ENCODE peak calls at places on chromosome 15, in eight cellular contexts. T is HL-60, X is prostate gland, B is GM12865, C is GM23338, L is ovary, N is HCT116, U is cardiac fibroblast. R is an unnamed sample.

GRCh38 chr15:63255485-63255990 is 21.9 kb upstream of the APH1B start:
- DNase-seq in U (no peak), N (no peak), B (no peak), X (no peak), L (no peak), C (peak; percentile 25), T (no peak), R (no peak)

GRCh38 chr15:82832601-82833209 is 23.3 kb downstream of the WHAMM start:
- DNase-seq in B (peak; percentile 75), C (no peak), N (peak; percentile 64), U (peak; percentile 77), X (no peak), T (no peak), L (no peak), R (peak; percentile 91)

GRCh38 chr15:68986292-68986691 is 28.2 kb upstream of the NOX5 start:
- DNase-seq in C (no peak), N (no peak), U (no peak), T (no peak), X (no peak), B (no peak), L (no peak), R (no peak)

GRCh38 chr15:48555244-48555804 is 90.2 kb downstream of the FBN1 start:
- DNase-seq in L (no peak), B (no peak), C (no peak), U (peak; percentile 65), N (no peak), X (no peak), T (no peak), R (peak; percentile 81)

GRCh38 chr15:97972366-97972765 is 11.9 kb downstream of the ARRDC4 start:
- DNase-seq in L (no peak), U (no peak), B (no peak), X (no peak), N (no peak), T (no peak), C (no peak), R (no peak)

GRCh38 chr15:77035584-77035983 is 35.3 kb downstream of the TSPAN3 start:
- DNase-seq in T (no peak), U (no peak), L (no peak), N (no peak), B (no peak), C (no peak), X (no peak), R (no peak)

GRCh38 chr15:73633991-73634495 is 854 bp upstream of the NPTN start:
- DNase-seq in X (no peak), L (no peak), B (no peak), N (peak; percentile 85), U (peak; percentile 85), C (no peak), T (no peak), R (peak; percentile 95)

GRCh38 chr15:22887157-22887951 is 48.9 kb downstream of the NIPA2 start:
- DNase-seq in T (no peak), U (peak; percentile 51), X (no peak), C (no peak), N (no peak), L (peak; percentile 5), B (no peak), R (peak; percentile 97)

GRCh38 chr15:100877551-100877950 is 2.1 kb upstream of the ALDH1A3 start:
- DNase-seq in U (no peak), X (no peak), T (no peak), N (peak; percentile 66), C (no peak), B (no peak), L (no peak), R (no peak)

GRCh38 chr15:98953000-98953776 is 54.4 kb downstream of the PGPEP1L start:
- DNase-seq in B (peak; percentile 94), T (no peak), C (no peak), L (no peak), X (no peak), N (no peak), U (no peak), R (no peak)

GRCh38 chr15:55993804-55994539 is 560 bp upstream of the NEDD4 start:
- DNase-seq in C (peak; percentile 70), N (peak; percentile 21), X (no peak), B (no peak), T (no peak), U (peak; percentile 59), L (no peak), R (peak; percentile 60)

GRCh38 chr15:78194568-78194925 is 39.8 kb downstream of the ACSBG1 start:
- DNase-seq in L (no peak), B (no peak), N (no peak), U (no peak), X (no peak), C (no peak), T (no peak), R (no peak)

GRCh38 chr15:22873204-22873701 is 34.8 kb downstream of the NIPA2 start:
- DNase-seq in B (peak; percentile 19), L (no peak), T (no peak), X (no peak), N (no peak), U (peak; percentile 64), C (peak; percentile 74), R (peak; percentile 45)

GRCh38 chr15:77657629-77658238 is 25.0 kb upstream of the LINGO1 start:
- DNase-seq in U (no peak), C (no peak), T (no peak), B (no peak), L (no peak), X (no peak), N (no peak), R (no peak)

GRCh38 chr15:52391074-52391473 is 95.5 kb upstream of the MYO5C start:
- DNase-seq in U (no peak), L (no peak), B (no peak), N (no peak), T (no peak), X (no peak), C (no peak), R (no peak)

GRCh38 chr15:35697549-35698299 is 151.8 kb upstream of the DPH6 start:
- DNase-seq in C (peak; percentile 45), U (peak; percentile 84), T (no peak), L (peak; percentile 57), X (no peak), N (no peak), B (no peak), R (peak; percentile 28)
- TF ChIP-seq CTCF in C (peak; percentile 51), U (no peak), T (no peak), L (no peak), X (no peak), N (peak; percentile 36), B (peak; percentile 6), R (no peak)

GRCh38 chr15:79447060-79447459 is 14.9 kb downstream of the MINAR1 start:
- DNase-seq in U (no peak), C (no peak), L (no peak), T (no peak), N (no peak), B (no peak), X (no peak), R (no peak)

GRCh38 chr15:79453446-79453845 is 21.3 kb downstream of the MINAR1 start:
- DNase-seq in C (no peak), U (no peak), N (no peak), L (no peak), B (no peak), X (no peak), T (no peak), R (no peak)

GRCh38 chr15:79451361-79451999 is 19.3 kb downstream of the MINAR1 start:
- DNase-seq in B (no peak), L (no peak), X (no peak), T (no peak), U (no peak), C (peak; percentile 34), N (no peak), R (no peak)

GRCh38 chr15:79452244-79453051 is 20.3 kb downstream of the MINAR1 start:
- DNase-seq in N (no peak), C (no peak), U (no peak), X (no peak), T (no peak), L (no peak), B (no peak), R (peak; percentile 4)

DNA sequence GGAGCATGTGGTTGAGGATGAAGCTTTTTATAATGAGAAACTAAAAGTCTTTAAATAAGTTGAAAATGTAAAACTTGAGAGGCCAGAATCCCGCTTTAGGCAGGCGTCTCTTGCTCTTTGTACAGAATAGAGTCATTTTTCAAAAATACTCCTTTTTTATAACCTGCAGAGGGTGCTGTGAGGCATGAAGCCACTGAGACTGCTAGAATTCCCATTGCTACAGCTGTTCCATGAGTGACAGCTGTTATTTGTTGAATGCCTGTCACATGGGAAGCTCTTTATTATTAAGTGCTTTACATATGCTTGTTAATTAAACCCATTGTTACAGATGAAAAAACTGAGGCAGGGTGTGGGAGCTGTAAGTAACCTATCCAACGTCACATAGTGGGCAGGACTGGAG is 18.5 kb downstream of the MINAR1 start:
- DNase-seq in T (no peak), X (no peak), U (no peak), L (no peak), B (no peak), N (no peak), C (peak; percentile 27), R (peak; percentile 4)
- H3K4me3 ChIP-seq in T (no peak overlapping the region), X (no peak overlapping the region), U (no peak overlapping the region), L (no peak overlapping the region), B (no peak overlapping the region), N (no peak overlapping the region), C (no peak overlapping the region), R (no peak overlapping the region)

DNA sequence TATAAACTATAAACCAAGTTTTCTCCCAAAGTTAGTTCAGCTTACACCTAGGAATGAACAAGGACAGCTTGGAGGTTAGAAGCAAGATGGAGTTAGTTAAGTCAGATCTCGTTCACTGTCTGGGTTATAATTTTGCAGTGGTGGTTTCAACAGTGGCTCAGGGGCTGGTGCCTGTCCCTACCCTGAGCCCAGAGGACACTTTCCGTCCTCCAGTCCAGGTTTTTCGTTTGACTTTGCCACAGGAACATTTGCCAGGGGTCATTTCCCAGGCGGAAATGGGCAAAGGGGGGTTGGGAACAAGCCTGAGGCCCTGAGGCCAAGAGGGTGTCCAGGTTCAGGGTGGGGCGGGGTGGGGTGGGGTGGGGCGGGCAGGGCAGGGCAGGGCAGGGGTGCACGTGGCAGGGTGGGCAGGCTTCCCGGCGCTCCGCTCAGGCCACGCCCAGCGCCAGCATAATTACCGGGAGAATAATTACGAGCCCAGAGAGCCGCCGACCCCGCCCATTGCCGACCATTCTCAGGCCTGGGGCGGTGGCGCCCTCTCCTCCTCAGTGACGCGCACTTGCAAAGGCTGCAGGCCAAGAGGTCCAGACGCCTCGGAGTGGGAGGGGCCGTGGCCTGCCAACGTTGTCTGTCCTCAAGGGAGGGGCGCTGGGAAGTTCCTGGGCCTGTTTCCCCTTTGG is 70.4 kb downstream of the KLF13 start:
- DNase-seq in U (peak; percentile 91), B (no peak), X (peak; percentile 68), N (peak; percentile 66), T (no peak), L (peak; percentile 90), C (peak; percentile 97), R (peak; percentile 92)
- TF ChIP-seq CTCF in U (no peak), B (no peak), X (no peak), N (no peak), T (no peak), L (no peak), C (peak; percentile 63), R (no peak)

GRCh38 chr15:74832826-74833225 is 6.4 kb downstream of the CPLX3 start:
- DNase-seq in X (no peak), B (no peak), U (no peak), C (no peak), L (no peak), T (no peak), N (no peak), R (no peak)
- H3K4me3 ChIP-seq in X (no peak overlapping the region), B (no peak overlapping the region), U (no peak overlapping the region), C (no peak overlapping the region), L (no peak overlapping the region), T (no peak overlapping the region), N (no peak overlapping the region), R (no peak overlapping the region)